ENCODE peak calls at places on chromosomes 3 and 15, in ten cellular contexts. S is Calu3, X is NCI-H1417, E is uterus, C is cardiac fibroblast, D is left lung, V is NCI-H774, L is lower lobe of right lung, J is kidney tubule cell, B is stomach. T is an unnamed sample.

GRCh38 chr3:48143567-48143966 is 44.6 kb downstream of the CDC25A start:
- DNase-seq in E (no peak), S (no peak), L (no peak), C (no peak), B (no peak), J (no peak), X (no peak), V (no peak), D (no peak), T (no peak)

GRCh38 chr3:168951884-168952283 is 711.6 kb downstream of the MECOM start:
- DNase-seq in X (no peak), V (no peak), E (no peak), J (peak), C (no peak), L (no peak), S (peak), D (no peak), B (no peak), T (no peak)

GRCh38 chr3:100518244-100518643 is 25.8 kb downstream of the TMEM45A start:
- DNase-seq in S (no peak), E (no peak), L (no peak), J (no peak), V (no peak), B (no peak), C (no peak), D (no peak), X (no peak), T (no peak)

GRCh38 chr15:99613887-99614642 is 48.3 kb downstream of the MEF2A start:
- DNase-seq in X (no peak), S (no peak), C (peak), L (peak), V (no peak), D (no peak), E (peak), J (peak), B (no peak), T (no peak)

GRCh38 chr3:140007946-140008692 is 73.1 kb downstream of the CLSTN2 start:
- DNase-seq in E (no peak), S (no peak), D (no peak), X (no peak), J (no peak), C (no peak), B (no peak), L (no peak), V (no peak), T (no peak)

GRCh38 chr3:129235310-129235917 is 14.0 kb upstream of the COPG1 start:
- DNase-seq in D (no peak), V (no peak), J (no peak), E (no peak), X (no peak), C (no peak), B (no peak), L (no peak), S (no peak), T (no peak)

GRCh38 chr15:67578020-67578600 is 35.6 kb downstream of the MAP2K5 start:
- DNase-seq in J (peak), L (no peak), X (no peak), E (no peak), C (no peak), S (no peak), V (no peak), D (no peak), B (no peak), T (no peak)

GRCh38 chr3:38650248-38650940 is 907 bp upstream of the SCN5A start:
- DNase-seq in J (no peak), D (no peak), S (no peak), L (no peak), V (no peak), C (peak), B (no peak), X (peak), E (no peak), T (no peak)

GRCh38 chr3:159818399-159818798 is 170.2 kb upstream of the IL12A start:
- DNase-seq in D (no peak), S (no peak), V (no peak), J (no peak), C (no peak), E (no peak), X (no peak), B (no peak), L (no peak), T (peak)

GRCh38 chr3:124235446-124235845 is 243.5 kb upstream of the ROPN1 start:
- DNase-seq in B (no peak), E (no peak), L (no peak), X (no peak), J (no peak), D (no peak), C (no peak), V (no peak), S (no peak), T (no peak)